ENCODE peak calls at places on chromosomes 5 and 9, in eight cellular contexts. V is GM23248, G is neural progenitor cell, P is PC-3, S is MM.1S, X is hepatocyte, E is GM23338, B is HCT116. C is an unnamed sample.
A peak's percentile ranks its signal among the peaks of the same experiment; 100 is the strongest.

GRCh38 chr9:124222918-124223720 is 34.6 kb upstream of the NEK6 start:
- DNase-seq in V (peak; percentile 61), G (no peak), P (peak; percentile 82), S (no peak), X (peak; percentile 86), E (no peak), B (no peak), C (no peak)

GRCh38 chr5:121688126-121688525 is 163.6 kb upstream of the FTMT start:
- DNase-seq in V (no peak), G (no peak), P (no peak), S (no peak), X (no peak), E (no peak), B (no peak), C (no peak)

GRCh38 chr9:21970001-21970799 is 24.0 kb downstream of the CDKN2A start:
- DNase-seq in V (no peak), G (peak; percentile 21), P (no peak), S (no peak), X (no peak), E (peak; percentile 44), B (no peak), C (no peak)

GRCh38 chr9:134895103-134895502 is 14.5 kb downstream of the FCN2 start:
- DNase-seq in V (no peak), G (no peak), P (no peak), S (no peak), X (no peak), E (no peak), B (no peak), C (no peak)

GRCh38 chr5:98904786-98905185 is 24.0 kb downstream of the CHD1 start:
- DNase-seq in V (peak; percentile 78), G (no peak), P (peak; percentile 79), S (no peak), X (no peak), E (no peak), B (no peak), C (no peak)

GRCh38 chr9:115649991-115650472 is 503.6 kb upstream of the PAPPA start:
- DNase-seq in V (peak; percentile 66), G (no peak), P (no peak), S (no peak), X (peak; percentile 51), E (no peak), B (no peak), C (no peak)

GRCh38 chr9:72025956-72026355 is 34.5 kb downstream of the C9orf57 start:
- DNase-seq in V (peak; percentile 50), G (no peak), P (no peak), S (no peak), X (no peak), E (no peak), B (no peak), C (no peak)

GRCh38 chr5:169636477-169637084 is 494 bp upstream of the DOCK2 start:
- DNase-seq in V (no peak), G (no peak), P (no peak), S (no peak), X (no peak), E (peak; percentile 38), B (no peak), C (no peak)

GRCh38 chr5:156411131-156411727 is 84.3 kb downstream of the SGCD start:
- DNase-seq in V (peak; percentile 70), G (no peak), P (no peak), S (no peak), X (peak; percentile 29), E (no peak), B (no peak), C (no peak)

GRCh38 chr5:43839218-43839617 is 236.2 kb downstream of the NNT start:
- DNase-seq in V (peak; percentile 85), G (no peak), P (peak; percentile 12), S (no peak), X (no peak), E (no peak), B (no peak), C (no peak)

GRCh38 chr5:8600843-8601242 is 731.9 kb downstream of the MTRR start:
- DNase-seq in V (no peak), G (no peak), P (peak; percentile 55), S (no peak), X (no peak), E (no peak), B (no peak), C (no peak)

GRCh38 chr5:137938358-137939138 is 49.3 kb downstream of the PKD2L2 start:
- DNase-seq in V (no peak), G (no peak), P (no peak), S (no peak), X (no peak), E (no peak), B (no peak), C (no peak)

GRCh38 chr9:91037511-91038482 is 236.2 kb downstream of the SYK start:
- DNase-seq in V (peak; percentile 88), G (no peak), P (peak; percentile 67), S (no peak), X (peak; percentile 84), E (no peak), B (peak; percentile 41), C (peak; percentile 11)

GRCh38 chr5:29899583-29899982 is 1293.9 kb upstream of the CDH6 start:
- DNase-seq in V (no peak), G (no peak), P (no peak), S (no peak), X (peak; percentile 73), E (no peak), B (no peak), C (no peak)

GRCh38 chr9:99724640-99725039 is 97.0 kb upstream of the NR4A3 start:
- DNase-seq in V (no peak), G (no peak), P (no peak), S (no peak), X (no peak), E (no peak), B (no peak), C (no peak)

DNA sequence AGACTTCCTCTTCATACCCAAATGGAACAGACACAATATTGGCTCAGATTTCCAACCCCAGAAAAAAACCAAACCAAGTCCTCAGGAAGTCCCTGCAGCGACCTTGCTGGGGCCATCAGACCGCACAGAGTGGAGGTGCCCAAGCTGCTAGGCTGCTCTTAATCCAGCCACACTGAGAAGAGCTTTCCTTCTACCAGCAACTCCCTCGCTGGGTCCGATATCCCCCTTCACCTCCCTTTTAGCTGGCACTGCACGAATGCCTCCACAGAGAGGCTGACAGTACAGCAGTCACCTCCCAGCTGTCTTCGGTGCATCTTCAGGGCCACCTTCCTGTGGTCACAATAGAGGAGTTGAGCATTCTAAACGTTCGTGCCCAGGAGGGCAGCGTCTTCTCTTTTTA is 5.8 kb downstream of the NAIF1 start:
- DNase-seq in V (no peak), G (no peak), P (no peak), S (no peak), X (no peak), E (no peak), B (no peak), C (no peak)
- H3K4me3 ChIP-seq in V (no peak overlapping the region), G (no peak overlapping the region), P (no peak overlapping the region), S (no peak overlapping the region), X (no peak overlapping the region), E (no peak overlapping the region), B (no peak overlapping the region), C (no peak overlapping the region)

GRCh38 chr9:100759166-100759565 is 181.3 kb downstream of the CAVIN4 start:
- DNase-seq in V (no peak), G (no peak), P (no peak), S (no peak), X (no peak), E (no peak), B (no peak), C (no peak)
- TF ChIP-seq EZH2phosphoT487 in V (no peak), G (no peak), P (no peak), S (no peak), X (no peak), E (no peak), B (no peak), C (no peak)

DNA sequence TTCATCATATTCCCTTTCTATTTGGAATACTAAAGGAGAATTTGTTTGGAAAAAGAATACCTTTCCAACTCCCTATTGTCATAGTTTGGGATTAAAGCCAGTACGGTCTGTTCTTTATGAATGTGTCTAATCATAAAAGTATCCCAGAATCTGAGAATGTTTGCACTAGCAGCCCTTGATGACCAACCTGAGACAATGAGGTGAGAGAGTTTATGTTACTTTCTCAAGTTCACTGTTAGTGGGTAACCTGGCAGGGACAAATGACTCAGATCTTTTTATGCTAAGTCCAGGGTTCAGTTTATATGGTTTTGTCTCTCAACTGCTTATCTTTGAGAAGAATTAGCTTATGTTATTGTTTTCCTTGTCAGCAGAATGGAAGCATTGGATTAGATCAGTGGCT is 25.3 kb upstream of the TLR4 start:
- DNase-seq in V (peak; percentile 20), G (no peak), P (no peak), S (no peak), X (peak; percentile 32), E (no peak), B (no peak), C (no peak)
- H3K4me3 ChIP-seq in V (no peak overlapping the region), G (no peak overlapping the region), P (no peak overlapping the region), S (no peak overlapping the region), X (no peak overlapping the region), E (no peak overlapping the region), B (no peak overlapping the region), C (no peak overlapping the region)

GRCh38 chr5:141908796-141909195 is 14.9 kb upstream of the DELE1 start:
- DNase-seq in V (peak; percentile 82), G (no peak), P (peak; percentile 65), S (no peak), X (no peak), E (no peak), B (no peak), C (no peak)
- TF ChIP-seq EZH2phosphoT487 in V (no peak), G (no peak), P (no peak), S (no peak), X (no peak), E (no peak), B (no peak), C (no peak)

GRCh38 chr5:139668064-139668880 is 20.1 kb downstream of the CXXC5 start:
- DNase-seq in V (peak; percentile 72), G (peak; percentile 67), P (peak; percentile 43), S (peak; percentile 77), X (peak; percentile 35), E (peak; percentile 82), B (no peak), C (peak; percentile 56)

GRCh38 chr5:139668924-139669680 is 21.0 kb downstream of the CXXC5 start:
- DNase-seq in V (no peak), G (no peak), P (no peak), S (peak; percentile 10), X (no peak), E (no peak), B (no peak), C (peak; percentile 49)

GRCh38 chr5:139667001-139667729 is 19.0 kb downstream of the CXXC5 start:
- DNase-seq in V (peak; percentile 58), G (no peak), P (no peak), S (peak; percentile 51), X (no peak), E (no peak), B (no peak), C (peak; percentile 59)

GRCh38 chr5:139666551-139666950 is 18.4 kb downstream of the CXXC5 start:
- DNase-seq in V (peak; percentile 43), G (no peak), P (no peak), S (no peak), X (no peak), E (no peak), B (no peak), C (peak; percentile 49)

GRCh38 chr5:139667730-139668063 is 19.5 kb downstream of the CXXC5 start:
- DNase-seq in V (peak; percentile 87), G (no peak), P (no peak), S (no peak), X (no peak), E (no peak), B (no peak), C (no peak)
- H3K4me3 ChIP-seq in V (peak overlapping the region; percentile 64), G (no peak overlapping the region), P (peak overlapping the region; percentile 63), S (peak overlapping the region; percentile 81), X (no peak overlapping the region), E (peak overlapping the region; percentile 46), B (peak overlapping the region; percentile 29), C (peak overlapping the region; percentile 74)

GRCh38 chr5:165457854-165458481 is 1952.5 kb downstream of the MAT2B start:
- DNase-seq in V (peak; percentile 1), G (peak; percentile 64), P (peak; percentile 29), S (peak; percentile 52), X (peak; percentile 57), E (peak; percentile 88), B (no peak), C (peak; percentile 1)
- TF ChIP-seq EZH2phosphoT487 in V (no peak), G (no peak), P (no peak), S (no peak), X (no peak), E (no peak), B (no peak), C (no peak)